ENCODE peak calls at places on chromosomes 16 and 17, in four cellular contexts. S, B, D and L are unnamed samples.

GRCh38 chr16:73058616-73059409 is 10.9 kb upstream of the ZFHX3 start:
- DNase-seq in B (peak), S (peak), D (peak), L (peak)

GRCh38 chr17:1206016-1206787 is 26.4 kb upstream of the ABR start:
- DNase-seq in B (no peak), S (no peak), D (no peak), L (no peak)

GRCh38 chr16:4070936-4071335 is 45.3 kb downstream of the ADCY9 start:
- DNase-seq in B (no peak), S (no peak), D (no peak), L (no peak)

GRCh38 chr17:9371019-9371418 is 204.6 kb downstream of the STX8 start:
- DNase-seq in D (peak), S (peak), B (no peak), L (no peak)

GRCh38 chr16:86470964-86471363 is 39.4 kb upstream of the FOXF1 start:
- DNase-seq in S (no peak), D (no peak), B (no peak), L (no peak)

GRCh38 chr17:81859906-81860755 is at the start of gene P4HB:
- DNase-seq in S (no peak), B (no peak), D (no peak), L (no peak)

GRCh38 chr17:46138470-46138869 is 54.8 kb downstream of the KANSL1 start:
- DNase-seq in D (no peak), S (no peak), B (no peak), L (no peak)

GRCh38 chr16:3065069-3065741 is at the start of gene IL32:
- DNase-seq in S (peak), B (no peak), D (peak), L (peak)

GRCh38 chr17:67606471-67606870 is 111.3 kb upstream of the NOL11 start:
- DNase-seq in B (no peak), D (peak), S (peak), L (no peak)

GRCh38 chr16:81586421-81586820 is 141.8 kb downstream of the CMIP start:
- DNase-seq in B (no peak), S (peak), D (no peak), L (no peak)

GRCh38 chr17:11363575-11363974 is 122.6 kb downstream of the SHISA6 start:
- DNase-seq in B (no peak), D (no peak), S (no peak), L (no peak)

GRCh38 chr17:39531252-39531651 is 70.0 kb downstream of the CDK12 start:
- DNase-seq in B (no peak), D (no peak), S (no peak), L (no peak)

GRCh38 chr16:9647981-9648701 is 534.1 kb downstream of the GRIN2A start:
- DNase-seq in D (peak), S (peak), B (peak), L (peak)

GRCh38 chr16:87960851-87961250 is 9.6 kb downstream of the BANP start:
- DNase-seq in B (no peak), S (no peak), D (no peak), L (no peak)

GRCh38 chr17:47883589-47884426 is 12.2 kb upstream of the SP2 start:
- DNase-seq in D (no peak), B (no peak), S (no peak), L (no peak)

GRCh38 chr16:2852003-2852730 is 5.8 kb downstream of the PRSS22 start:
- DNase-seq in B (no peak), S (no peak), D (no peak), L (peak)

GRCh38 chr17:79789943-79790804 is 6.7 kb downstream of the CBX8 start:
- DNase-seq in B (peak), D (no peak), S (no peak), L (peak)

GRCh38 chr17:33115957-33116680 is 124.5 kb downstream of the SPACA3 start:
- DNase-seq in S (no peak), B (no peak), D (no peak), L (no peak)

GRCh38 chr16:28846933-28847273 is 755 bp upstream of the TUFM start:
- DNase-seq in D (no peak), B (no peak), S (no peak), L (no peak)

GRCh38 chr17:79843917-79844815 is 4.9 kb upstream of the CBX4 start:
- DNase-seq in S (peak), D (peak), B (peak), L (peak)

GRCh38 chr17:16482253-16482652 is 9.7 kb downstream of the LRRC75A start:
- DNase-seq in S (no peak), B (no peak), D (no peak), L (no peak)

DNA sequence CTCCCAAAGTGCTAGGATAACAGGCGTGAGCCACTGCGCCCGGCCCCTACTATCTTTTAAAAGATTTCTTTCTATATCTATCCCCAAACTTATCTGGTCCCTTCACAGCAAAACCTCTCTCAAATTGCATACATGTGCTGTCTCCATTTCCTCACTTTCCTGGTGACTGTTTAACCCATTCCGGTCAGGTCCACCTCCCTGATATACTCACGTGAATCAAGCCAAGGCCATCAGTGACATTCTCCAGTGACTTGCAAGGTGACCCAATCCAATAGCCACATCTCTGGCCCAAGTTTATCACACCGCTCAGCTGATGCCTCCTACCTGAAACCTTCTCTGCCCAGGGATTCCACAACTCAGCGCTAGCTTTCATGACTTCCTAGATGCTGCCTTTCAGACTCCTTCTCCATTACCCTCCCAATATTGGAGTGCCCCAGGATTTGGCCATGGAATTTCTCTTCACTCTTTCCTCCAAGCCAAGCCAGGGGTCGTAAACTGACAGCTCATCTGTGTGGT is 1.4 kb upstream of the CTCF start:
- DNase-seq in B (no peak), S (no peak), D (no peak), L (no peak)
- H3K4me3 ChIP-seq in B (peak), S (no peak), D (no peak), L (no peak)

GRCh38 chr16:46763147-46763546 is 15.0 kb upstream of the MYLK3 start:
- DNase-seq in D (no peak), S (peak), B (no peak), L (no peak)
- H3K4me3 ChIP-seq in D (no peak), S (no peak), B (no peak), L (no peak)

GRCh38 chr16:1381655-1382406 is 30.1 kb downstream of the GNPTG start:
- DNase-seq in S (no peak), B (no peak), D (no peak), L (no peak)

GRCh38 chr16:1379054-1379862 is 27.5 kb downstream of the GNPTG start:
- DNase-seq in S (peak), D (peak), B (peak), L (peak)

GRCh38 chr16:1379863-1380174 is 28.1 kb downstream of the GNPTG start:
- DNase-seq in B (peak), S (no peak), D (no peak), L (no peak)

GRCh38 chr16:1378804-1379053 is 27.0 kb downstream of the GNPTG start:
- DNase-seq in S (no peak), B (no peak), D (no peak), L (no peak)

GRCh38 chr16:1380195-1380594 is 28.5 kb downstream of the GNPTG start:
- DNase-seq in B (no peak), S (no peak), D (no peak), L (no peak)
- H3K4me3 ChIP-seq in B (peak), S (no peak), D (no peak), L (peak)

GRCh38 chr17:64019486-64020067 is 856 bp downstream of the ICAM2 start:
- DNase-seq in S (no peak), B (no peak), D (no peak), L (no peak)
- H3K4me3 ChIP-seq in S (no peak), B (peak), D (no peak), L (no peak)

GRCh38 chr16:80466024-80466986 is 74.5 kb upstream of the DYNLRB2 start:
- DNase-seq in S (peak), D (peak), B (peak), L (peak)
- H3K4me3 ChIP-seq in S (no peak), D (no peak), B (peak), L (no peak)

GRCh38 chr17:59304811-59305210 is 26.6 kb upstream of the YPEL2 start:
- DNase-seq in B (no peak), D (no peak), S (no peak), L (no peak)

GRCh38 chr17:59298512-59298911 is 32.9 kb upstream of the YPEL2 start:
- DNase-seq in B (no peak), S (no peak), D (no peak), L (no peak)

GRCh38 chr17:59296190-59296589 is 35.3 kb upstream of the YPEL2 start:
- DNase-seq in D (no peak), B (no peak), S (no peak), L (no peak)

GRCh38 chr17:59299400-59300092 is 31.9 kb upstream of the YPEL2 start:
- DNase-seq in B (no peak), D (no peak), S (no peak), L (no peak)

GRCh38 chr17:59300941-59301340 is 30.5 kb upstream of the YPEL2 start:
- DNase-seq in B (no peak), S (no peak), D (no peak), L (no peak)
- H3K4me3 ChIP-seq in B (no peak), S (no peak), D (no peak), L (no peak)

GRCh38 chr16:49528564-49529150 is 155.1 kb downstream of the C16orf78 start:
- DNase-seq in S (no peak), B (no peak), D (peak), L (no peak)
- H3K4me3 ChIP-seq in S (peak), B (no peak), D (peak), L (no peak)

GRCh38 chr16:31568577-31569359 is 41.1 kb downstream of the AHSP start:
- DNase-seq in D (peak), B (peak), S (peak), L (peak)
- H3K4me3 ChIP-seq in D (no peak), B (peak), S (no peak), L (peak)